ENCODE peak calls at places on chromosomes 13 and 19, in eight cellular contexts. F, Z, G, D, M, I, H and S are unnamed samples.

GRCh38 chr13:23797276-23797903 is 91.8 kb downstream of the MIPEP start:
- DNase-seq in F (no peak), Z (no peak), G (no peak), D (no peak), M (no peak), I (no peak), H (no peak), S (no peak)

GRCh38 chr13:72146816-72147215 is 279.8 kb upstream of the DACH1 start:
- DNase-seq in F (no peak), Z (no peak), G (no peak), D (no peak), M (no peak), I (no peak), H (no peak), S (no peak)

GRCh38 chr19:6528544-6529121 is 2.2 kb upstream of the TNFSF9 start:
- DNase-seq in F (peak), Z (no peak), G (no peak), D (peak), M (no peak), I (no peak), H (no peak), S (no peak)

GRCh38 chr19:18460313-18460712 is 22.4 kb upstream of the ISYNA1 start:
- DNase-seq in F (no peak), Z (no peak), G (peak), D (peak), M (peak), I (no peak), H (peak), S (no peak)

GRCh38 chr13:114055766-114056165 is 76.7 kb downstream of the RASA3 start:
- DNase-seq in F (no peak), Z (no peak), G (no peak), D (no peak), M (no peak), I (no peak), H (no peak), S (no peak)

GRCh38 chr19:35090160-35090794 is 25.3 kb upstream of the FXYD3 start:
- DNase-seq in F (peak), Z (peak), G (peak), D (peak), M (peak), I (peak), H (peak), S (peak)

GRCh38 chr19:39423258-39424086 is 11.0 kb downstream of the PLEKHG2 start:
- DNase-seq in F (no peak), Z (no peak), G (no peak), D (no peak), M (no peak), I (no peak), H (no peak), S (no peak)

GRCh38 chr19:58278156-58279041 is at the start of gene ZNF8:
- DNase-seq in F (peak), Z (peak), G (peak), D (peak), M (peak), I (peak), H (peak), S (peak)

GRCh38 chr13:114259974-114260373 is 21.4 kb upstream of the UPF3A start:
- DNase-seq in F (no peak), Z (no peak), G (no peak), D (no peak), M (peak), I (no peak), H (no peak), S (no peak)

GRCh38 chr13:40408602-40409001 is 257.8 kb downstream of the FOXO1 start:
- DNase-seq in F (no peak), Z (no peak), G (peak), D (no peak), M (no peak), I (no peak), H (peak), S (no peak)

GRCh38 chr19:45985321-45985720 is 9.9 kb upstream of the CCDC61 start:
- DNase-seq in F (no peak), Z (no peak), G (no peak), D (no peak), M (no peak), I (no peak), H (no peak), S (no peak)

GRCh38 chr13:108269601-108270328 is at the start of gene TNFSF13B:
- DNase-seq in F (peak), Z (peak), G (peak), D (peak), M (peak), I (no peak), H (peak), S (peak)

GRCh38 chr19:15779756-15780476 is 7.5 kb upstream of the OR10H5 start:
- DNase-seq in F (no peak), Z (peak), G (peak), D (peak), M (peak), I (peak), H (peak), S (peak)

GRCh38 chr13:94673841-94674240 is 38.5 kb downstream of the SOX21 start:
- DNase-seq in F (peak), Z (no peak), G (no peak), D (no peak), M (no peak), I (no peak), H (no peak), S (no peak)

GRCh38 chr13:72970956-72971355 is 87.8 kb upstream of the KLF5 start:
- DNase-seq in F (no peak), Z (no peak), G (peak), D (no peak), M (no peak), I (no peak), H (no peak), S (no peak)

GRCh38 chr13:69857188-69857821 is 250.3 kb upstream of the ATXN8OS start:
- DNase-seq in F (no peak), Z (no peak), G (peak), D (peak), M (no peak), I (no peak), H (peak), S (no peak)

GRCh38 chr19:19566306-19566705 is 28.2 kb downstream of the CILP2 start:
- DNase-seq in F (no peak), Z (no peak), G (peak), D (no peak), M (no peak), I (no peak), H (no peak), S (no peak)

GRCh38 chr19:49553451-49554271 is 25.9 kb downstream of the RCN3 start:
- DNase-seq in F (no peak), Z (no peak), G (peak), D (peak), M (peak), I (no peak), H (peak), S (no peak)

GRCh38 chr13:86020350-86021002 is 221.3 kb upstream of the SLITRK6 start:
- DNase-seq in F (no peak), Z (no peak), G (peak), D (peak), M (no peak), I (no peak), H (peak), S (no peak)

GRCh38 chr19:42291437-42291815 is 10.5 kb upstream of the PRR19 start:
- DNase-seq in F (peak), Z (no peak), G (no peak), D (no peak), M (no peak), I (no peak), H (no peak), S (no peak)

GRCh38 chr13:95540848-95541247 is 11.7 kb upstream of the CLDN10 start:
- DNase-seq in F (no peak), Z (no peak), G (no peak), D (no peak), M (peak), I (no peak), H (no peak), S (no peak)

GRCh38 chr13:48595330-48596127 is 58.2 kb upstream of the CYSLTR2 start:
- DNase-seq in F (peak), Z (peak), G (peak), D (peak), M (peak), I (peak), H (peak), S (peak)

GRCh38 chr13:36490055-36490454 is 57.8 kb downstream of the CCNA1 start:
- DNase-seq in F (no peak), Z (no peak), G (no peak), D (no peak), M (no peak), I (no peak), H (no peak), S (no peak)

GRCh38 chr13:91318886-91319285 is 28.6 kb upstream of the MIR17HG start:
- DNase-seq in F (no peak), Z (no peak), G (no peak), D (no peak), M (no peak), I (no peak), H (no peak), S (no peak)

GRCh38 chr19:31350693-31351211 is 1.5 kb upstream of the TSHZ3 start:
- DNase-seq in F (peak), Z (no peak), G (peak), D (peak), M (peak), I (no peak), H (peak), S (no peak)

GRCh38 chr13:109212630-109213029 is 573.8 kb downstream of the IRS2 start:
- DNase-seq in F (no peak), Z (no peak), G (no peak), D (no peak), M (no peak), I (no peak), H (no peak), S (no peak)

GRCh38 chr19:50794778-50795664 is 4.8 kb downstream of the ACP4 start:
- DNase-seq in F (peak), Z (peak), G (no peak), D (no peak), M (peak), I (no peak), H (no peak), S (peak)

GRCh38 chr19:19459707-19460251 is 54.3 kb downstream of the GATAD2A start:
- DNase-seq in F (no peak), Z (no peak), G (peak), D (peak), M (peak), I (no peak), H (peak), S (no peak)

GRCh38 chr19:40089462-40089861 is 1.3 kb downstream of the ZNF780A start:
- DNase-seq in F (no peak), Z (no peak), G (peak), D (peak), M (no peak), I (no peak), H (peak), S (peak)

GRCh38 chr13:36163809-36164308 is 32.7 kb upstream of the DCLK1 start:
- DNase-seq in F (no peak), Z (peak), G (peak), D (peak), M (peak), I (peak), H (peak), S (no peak)

GRCh38 chr13:44919103-44919804 is 70.0 kb downstream of the NUFIP1 start:
- DNase-seq in F (no peak), Z (no peak), G (no peak), D (no peak), M (no peak), I (no peak), H (no peak), S (no peak)

GRCh38 chr19:45568732-45569131 is 15.9 kb downstream of the OPA3 start:
- DNase-seq in F (no peak), Z (no peak), G (peak), D (no peak), M (no peak), I (no peak), H (peak), S (peak)

GRCh38 chr13:61874970-61875579 is 459.4 kb upstream of the PCDH20 start:
- DNase-seq in F (no peak), Z (no peak), G (no peak), D (no peak), M (no peak), I (no peak), H (no peak), S (no peak)

DNA sequence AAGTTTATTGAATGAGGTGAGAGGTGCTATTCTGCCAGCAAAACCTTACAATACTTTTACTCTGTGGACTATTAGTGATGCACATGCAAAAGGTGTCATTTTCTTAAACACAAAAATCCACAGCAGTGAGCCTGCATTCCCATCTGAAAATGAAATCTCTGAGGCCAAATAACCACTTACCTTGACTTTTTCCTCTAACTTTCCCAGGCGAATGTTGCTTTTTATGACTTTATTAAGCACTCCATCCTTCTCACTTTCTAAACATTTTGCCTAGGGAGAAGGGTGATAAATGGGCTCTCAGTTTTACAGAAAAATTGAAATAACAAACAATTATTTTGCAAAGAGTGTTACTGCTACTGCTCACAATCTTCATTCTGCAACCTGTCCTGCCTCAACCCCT is 18.0 kb upstream of the SLC7A9 start:
- DNase-seq in F (no peak), Z (no peak), G (no peak), D (no peak), M (no peak), I (no peak), H (no peak), S (no peak)
- TF ChIP-seq CTCF in F (no peak), Z (no peak), G (no peak), D (no peak), M (no peak), I (no peak), H (no peak), S (no peak)

GRCh38 chr13:110229905-110230563 is 76.9 kb downstream of the COL4A1 start:
- DNase-seq in F (no peak), Z (no peak), G (no peak), D (no peak), M (no peak), I (no peak), H (no peak), S (no peak)

GRCh38 chr13:110232146-110232545 is 74.8 kb downstream of the COL4A1 start:
- DNase-seq in F (peak), Z (no peak), G (no peak), D (no peak), M (no peak), I (no peak), H (no peak), S (no peak)

GRCh38 chr13:110231348-110232047 is 75.5 kb downstream of the COL4A1 start:
- DNase-seq in F (peak), Z (no peak), G (no peak), D (no peak), M (no peak), I (no peak), H (no peak), S (no peak)

GRCh38 chr13:110228936-110229904 is 77.7 kb downstream of the COL4A1 start:
- DNase-seq in F (no peak), Z (no peak), G (peak), D (no peak), M (no peak), I (no peak), H (no peak), S (no peak)

GRCh38 chr13:110230661-110231347 is 76.2 kb downstream of the COL4A1 start:
- DNase-seq in F (no peak), Z (no peak), G (no peak), D (no peak), M (no peak), I (no peak), H (no peak), S (no peak)
- TF ChIP-seq CTCF in F (no peak), Z (no peak), G (no peak), D (no peak), M (no peak), I (no peak), H (no peak), S (no peak)

GRCh38 chr13:100039740-100040139 is 49.2 kb upstream of the PCCA start:
- DNase-seq in F (no peak), Z (no peak), G (peak), D (no peak), M (no peak), I (no peak), H (no peak), S (no peak)
- TF ChIP-seq CTCF in F (no peak), Z (no peak), G (no peak), D (no peak), M (no peak), I (no peak), H (no peak), S (no peak)

DNA sequence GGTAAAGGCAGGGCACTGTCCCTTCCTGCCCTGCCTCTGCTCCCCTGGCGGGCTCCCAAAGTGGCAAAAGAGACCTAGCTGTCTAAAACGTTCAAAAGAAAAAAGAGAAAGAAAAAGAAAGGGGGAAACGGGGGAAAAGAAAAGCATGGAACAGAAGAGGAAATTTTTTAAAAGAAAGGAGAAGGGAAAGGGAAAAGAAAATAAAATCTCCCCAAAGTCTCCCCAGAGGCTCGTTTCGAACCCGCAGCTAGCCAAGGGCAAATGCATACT is 37.0 kb upstream of the FLT1 start:
- DNase-seq in F (no peak), Z (no peak), G (no peak), D (no peak), M (no peak), I (no peak), H (no peak), S (no peak)
- TF ChIP-seq CTCF in F (no peak), Z (no peak), G (no peak), D (no peak), M (no peak), I (no peak), H (no peak), S (no peak)

DNA sequence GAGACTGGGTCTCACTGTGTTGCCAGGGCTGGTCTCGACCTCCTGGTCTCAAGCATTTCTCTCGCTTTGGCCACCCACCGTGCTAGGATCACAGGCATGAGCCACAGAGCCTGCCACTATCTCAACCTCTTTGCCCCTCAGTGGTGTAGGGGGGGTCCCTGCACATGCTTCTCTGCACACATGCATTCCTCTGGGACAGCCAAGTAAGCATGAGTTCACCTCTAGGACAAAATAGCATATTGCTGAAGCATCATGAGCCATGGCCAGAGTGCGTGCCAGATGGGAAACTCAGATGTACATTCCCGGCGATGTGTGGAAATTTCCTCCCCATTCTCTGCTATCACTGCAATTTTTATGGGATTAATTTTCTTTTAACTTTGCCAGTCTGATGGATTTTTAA is 23.1 kb downstream of the CHAF1A start:
- DNase-seq in F (no peak), Z (no peak), G (peak), D (peak), M (no peak), I (no peak), H (peak), S (no peak)
- TF ChIP-seq CTCF in F (no peak), Z (no peak), G (no peak), D (no peak), M (no peak), I (no peak), H (no peak), S (no peak)

GRCh38 chr19:3672993-3673392 is 27.3 kb downstream of the PIP5K1C start:
- DNase-seq in F (peak), Z (no peak), G (no peak), D (no peak), M (no peak), I (no peak), H (no peak), S (no peak)

GRCh38 chr19:3670258-3670795 is 29.9 kb downstream of the PIP5K1C start:
- DNase-seq in F (peak), Z (no peak), G (peak), D (peak), M (peak), I (no peak), H (peak), S (no peak)

GRCh38 chr19:3672575-3672948 is 27.7 kb downstream of the PIP5K1C start:
- DNase-seq in F (peak), Z (no peak), G (no peak), D (no peak), M (no peak), I (no peak), H (no peak), S (no peak)

GRCh38 chr19:3670796-3671679 is 29.2 kb downstream of the PIP5K1C start:
- DNase-seq in F (peak), Z (no peak), G (peak), D (peak), M (peak), I (peak), H (peak), S (no peak)

GRCh38 chr19:3671680-3672574 is 28.3 kb downstream of the PIP5K1C start:
- DNase-seq in F (peak), Z (no peak), G (peak), D (peak), M (no peak), I (no peak), H (peak), S (no peak)
- TF ChIP-seq CTCF in F (no peak), Z (no peak), G (no peak), D (no peak), M (no peak), I (no peak), H (peak), S (no peak)